ENCODE peak calls at places on chromosomes 3 and 15, in four cellular contexts. One of them, this sample, is unnamed.

GRCh38 chr3:8371085-8371551 is 130.5 kb upstream of the LMCD1 start:
- DNase-seq in GM12878: no peak
- DNase-seq in GM12891: no peak
- DNase-seq in K562: no peak
- DNase-seq in this sample: no peak

GRCh38 chr3:194322701-194323174 is 28.4 kb downstream of the CPN2 start:
- DNase-seq in K562: peak
- DNase-seq in GM12891: no peak
- DNase-seq in GM12878: no peak
- DNase-seq in this sample: no peak

GRCh38 chr3:52310861-52311566 is 5.1 kb upstream of the DNAH1 start:
- DNase-seq in GM12878: peak
- DNase-seq in K562: no peak
- DNase-seq in GM12891: peak
- DNase-seq in this sample: no peak

GRCh38 chr15:51093865-51094605 is 671 bp downstream of the TNFAIP8L3 start:
- DNase-seq in K562: no peak
- DNase-seq in GM12878: no peak
- DNase-seq in GM12891: peak
- DNase-seq in this sample: peak

GRCh38 chr3:64741344-64741743 is 53.5 kb upstream of the ADAMTS9 start:
- DNase-seq in GM12878: no peak
- DNase-seq in GM12891: no peak
- DNase-seq in K562: no peak
- DNase-seq in this sample: no peak

GRCh38 chr15:31230630-31231485 is 95.8 kb upstream of the KLF13 start:
- DNase-seq in K562: no peak
- DNase-seq in GM12878: peak
- DNase-seq in GM12891: peak
- DNase-seq in this sample: no peak

GRCh38 chr15:22226034-22226790 is 145.9 kb downstream of the OR4M2 start:
- DNase-seq in GM12891: no peak
- DNase-seq in GM12878: no peak
- DNase-seq in K562: no peak
- DNase-seq in this sample: no peak

GRCh38 chr3:16309558-16309957 is 44.5 kb downstream of the OXNAD1 start:
- DNase-seq in K562: peak
- DNase-seq in GM12891: peak
- DNase-seq in GM12878: peak
- DNase-seq in this sample: peak

GRCh38 chr3:152466784-152467183 is 198.1 kb downstream of the MBNL1 start:
- DNase-seq in GM12878: no peak
- DNase-seq in GM12891: no peak
- DNase-seq in K562: peak
- DNase-seq in this sample: peak

GRCh38 chr3:29759443-29760033 is 478.7 kb downstream of the RBMS3 start:
- DNase-seq in K562: no peak
- DNase-seq in GM12891: no peak
- DNase-seq in GM12878: no peak
- DNase-seq in this sample: no peak

GRCh38 chr3:190581041-190581501 is 67.2 kb downstream of the IL1RAP start:
- DNase-seq in GM12891: no peak
- DNase-seq in K562: no peak
- DNase-seq in GM12878: no peak
- DNase-seq in this sample: no peak

GRCh38 chr15:41429003-41429890 is 12.4 kb downstream of the RTF1 start:
- DNase-seq in GM12878: peak
- DNase-seq in GM12891: peak
- DNase-seq in K562: no peak
- DNase-seq in this sample: no peak

GRCh38 chr3:43144811-43145490 is 39.1 kb upstream of the POMGNT2 start:
- DNase-seq in GM12878: no peak
- DNase-seq in K562: no peak
- DNase-seq in GM12891: no peak
- DNase-seq in this sample: no peak

GRCh38 chr3:141262306-141262705 is 30.7 kb downstream of the PXYLP1 start:
- DNase-seq in GM12891: no peak
- DNase-seq in K562: no peak
- DNase-seq in GM12878: no peak
- DNase-seq in this sample: no peak

GRCh38 chr3:51684971-51685751 is 14.1 kb downstream of the TEX264 start:
- DNase-seq in GM12878: no peak
- DNase-seq in GM12891: no peak
- DNase-seq in K562: peak
- DNase-seq in this sample: no peak

GRCh38 chr3:54476876-54477275 is 354.5 kb downstream of the CACNA2D3 start:
- DNase-seq in GM12878: no peak
- DNase-seq in K562: no peak
- DNase-seq in GM12891: no peak
- DNase-seq in this sample: no peak

DNA sequence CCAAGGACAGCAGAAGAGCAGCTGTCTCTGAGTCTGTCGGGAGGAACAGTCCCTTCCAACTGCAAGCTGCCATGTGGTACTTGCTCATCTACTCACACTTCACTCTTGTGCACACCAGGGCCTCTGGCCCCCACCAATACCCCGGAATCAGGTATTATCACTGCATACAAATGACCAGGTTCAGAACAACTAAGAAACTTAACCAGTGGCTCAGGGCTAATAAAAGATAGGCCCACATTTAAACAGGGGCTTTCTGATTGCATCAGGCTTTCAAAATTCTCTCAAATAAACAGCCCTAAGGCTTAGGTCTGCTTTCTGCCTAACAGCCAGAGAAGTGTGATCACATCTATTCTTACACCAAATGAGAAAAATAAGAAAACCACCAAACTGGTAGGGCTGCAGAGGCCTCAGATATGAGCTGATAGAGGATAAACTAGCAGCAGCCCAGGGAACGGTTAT is 20.7 kb downstream of the CCDC12 start:
- DNase-seq in K562: no peak
- DNase-seq in GM12878: no peak
- DNase-seq in GM12891: no peak
- DNase-seq in this sample: no peak
- TF ChIP-seq SPI1 in K562: no peak
- TF ChIP-seq SPI1 in GM12878: no peak
- TF ChIP-seq SPI1 in GM12891: no peak
- TF ChIP-seq SPI1 in this sample: no peak

GRCh38 chr3:134309987-134310700 is 59.5 kb upstream of the RYK start:
- DNase-seq in GM12891: no peak
- DNase-seq in GM12878: no peak
- DNase-seq in K562: no peak
- DNase-seq in this sample: no peak
- TF ChIP-seq POLR2AphosphoS5 in GM12891: no peak
- TF ChIP-seq POLR2AphosphoS5 in GM12878: no peak
- TF ChIP-seq POLR2AphosphoS5 in K562: no peak
- TF ChIP-seq POLR2AphosphoS5 in this sample: no peak

GRCh38 chr3:50623840-50624474 is 7.0 kb downstream of the MAPKAPK3 start:
- DNase-seq in GM12878: no peak
- DNase-seq in K562: no peak
- DNase-seq in GM12891: no peak
- DNase-seq in this sample: no peak
- TF ChIP-seq SPI1 in GM12878: no peak
- TF ChIP-seq SPI1 in K562: no peak
- TF ChIP-seq SPI1 in GM12891: no peak
- TF ChIP-seq SPI1 in this sample: no peak

GRCh38 chr3:129561619-129562248 is 18.8 kb downstream of the H1-8 start:
- DNase-seq in K562: no peak
- DNase-seq in GM12878: no peak
- DNase-seq in GM12891: no peak
- DNase-seq in this sample: no peak

GRCh38 chr3:129560269-129560787 is 17.4 kb downstream of the H1-8 start:
- DNase-seq in GM12891: no peak
- DNase-seq in K562: peak
- DNase-seq in GM12878: no peak
- DNase-seq in this sample: no peak

GRCh38 chr3:129559565-129560079 is 16.6 kb downstream of the H1-8 start:
- DNase-seq in GM12878: no peak
- DNase-seq in GM12891: no peak
- DNase-seq in K562: no peak
- DNase-seq in this sample: no peak

GRCh38 chr3:129562803-129563202 is 19.8 kb downstream of the H1-8 start:
- DNase-seq in K562: no peak
- DNase-seq in GM12878: no peak
- DNase-seq in GM12891: no peak
- DNase-seq in this sample: no peak

DNA sequence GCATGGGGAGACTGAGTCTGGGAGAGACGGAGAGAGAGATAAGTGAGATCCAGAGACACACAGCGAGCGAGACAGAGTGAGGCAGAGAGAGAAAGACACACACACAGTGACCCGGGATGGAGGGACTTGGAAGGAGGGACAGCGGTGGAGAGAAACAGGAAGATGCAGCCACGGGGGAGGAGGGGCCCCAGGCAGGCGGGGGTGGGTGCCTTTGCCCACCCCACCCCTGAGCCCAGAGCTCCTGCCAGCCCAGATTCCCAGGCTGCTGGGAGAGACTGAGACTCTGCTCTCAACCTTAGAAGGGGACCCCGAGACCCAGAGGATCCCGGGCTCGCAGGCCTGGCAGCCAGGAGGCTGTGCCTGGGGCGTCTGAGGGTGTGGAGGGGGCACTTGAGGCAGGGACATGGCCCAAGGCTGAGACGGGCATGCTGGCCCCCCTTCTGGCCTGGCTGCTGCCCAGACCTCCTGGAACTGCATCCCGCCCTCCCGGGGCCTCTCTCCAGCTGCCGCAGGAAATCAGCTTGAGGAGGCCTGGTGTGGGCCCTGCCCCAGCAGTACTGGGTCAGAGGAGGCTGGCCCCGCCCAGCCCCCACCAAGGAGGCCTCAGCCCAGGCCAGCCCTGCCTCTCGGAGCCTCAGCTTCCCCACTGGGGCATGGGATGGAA is 18.1 kb downstream of the H1-8 start:
- DNase-seq in GM12878: no peak
- DNase-seq in GM12891: no peak
- DNase-seq in K562: no peak
- DNase-seq in this sample: no peak
- TF ChIP-seq POLR2AphosphoS5 in GM12878: no peak
- TF ChIP-seq POLR2AphosphoS5 in GM12891: no peak
- TF ChIP-seq POLR2AphosphoS5 in K562: no peak
- TF ChIP-seq POLR2AphosphoS5 in this sample: no peak

DNA sequence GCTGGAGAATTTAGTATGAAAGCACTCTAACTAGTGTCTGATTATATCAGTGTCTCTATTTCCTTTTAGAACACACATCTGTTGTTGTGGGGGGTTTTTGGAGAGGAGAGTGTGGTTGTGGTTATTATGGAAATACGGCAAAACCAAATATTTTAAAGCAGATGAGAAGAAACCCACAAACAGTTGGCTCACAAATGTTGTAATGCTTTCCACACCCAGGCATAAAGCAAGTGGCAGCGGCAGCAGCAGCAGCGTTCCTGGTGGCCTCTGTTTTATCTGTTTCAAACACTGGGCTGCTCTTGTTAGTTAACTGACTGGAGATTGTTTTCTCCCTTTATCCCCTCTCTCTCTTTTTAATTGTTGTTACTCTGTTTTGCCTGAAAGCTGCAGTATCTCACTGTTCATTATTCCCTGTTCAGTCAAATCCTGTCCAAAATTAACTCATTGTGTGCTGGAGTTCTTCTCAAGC is 1045.5 kb upstream of the NR2F2 start:
- DNase-seq in GM12891: no peak
- DNase-seq in GM12878: no peak
- DNase-seq in K562: no peak
- DNase-seq in this sample: peak
- TF ChIP-seq SPI1 in GM12891: no peak
- TF ChIP-seq SPI1 in GM12878: no peak
- TF ChIP-seq SPI1 in K562: no peak
- TF ChIP-seq SPI1 in this sample: no peak

DNA sequence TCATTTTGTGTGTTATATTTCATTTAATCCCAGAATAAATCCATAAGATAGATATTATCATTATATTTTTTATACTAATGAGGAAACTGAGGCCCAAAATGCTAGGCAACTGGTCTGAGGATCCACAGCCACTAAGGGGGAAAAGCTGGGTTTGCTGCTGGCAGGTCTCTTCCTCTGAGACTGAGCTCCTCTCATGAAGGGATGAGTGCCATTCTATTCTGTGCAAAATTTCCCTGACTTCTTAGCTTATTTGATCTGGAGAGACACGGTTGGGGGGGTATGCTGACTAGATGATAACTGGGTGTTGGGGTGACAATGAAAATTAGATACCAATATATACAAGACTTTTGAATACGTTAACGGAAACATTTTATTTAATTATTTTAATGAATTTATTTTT is 1.9 kb downstream of the GCSAM start:
- DNase-seq in GM12891: no peak
- DNase-seq in K562: no peak
- DNase-seq in GM12878: no peak
- DNase-seq in this sample: no peak
- TF ChIP-seq POLR2AphosphoS5 in GM12891: no peak
- TF ChIP-seq POLR2AphosphoS5 in K562: no peak
- TF ChIP-seq POLR2AphosphoS5 in GM12878: peak
- TF ChIP-seq POLR2AphosphoS5 in this sample: no peak

DNA sequence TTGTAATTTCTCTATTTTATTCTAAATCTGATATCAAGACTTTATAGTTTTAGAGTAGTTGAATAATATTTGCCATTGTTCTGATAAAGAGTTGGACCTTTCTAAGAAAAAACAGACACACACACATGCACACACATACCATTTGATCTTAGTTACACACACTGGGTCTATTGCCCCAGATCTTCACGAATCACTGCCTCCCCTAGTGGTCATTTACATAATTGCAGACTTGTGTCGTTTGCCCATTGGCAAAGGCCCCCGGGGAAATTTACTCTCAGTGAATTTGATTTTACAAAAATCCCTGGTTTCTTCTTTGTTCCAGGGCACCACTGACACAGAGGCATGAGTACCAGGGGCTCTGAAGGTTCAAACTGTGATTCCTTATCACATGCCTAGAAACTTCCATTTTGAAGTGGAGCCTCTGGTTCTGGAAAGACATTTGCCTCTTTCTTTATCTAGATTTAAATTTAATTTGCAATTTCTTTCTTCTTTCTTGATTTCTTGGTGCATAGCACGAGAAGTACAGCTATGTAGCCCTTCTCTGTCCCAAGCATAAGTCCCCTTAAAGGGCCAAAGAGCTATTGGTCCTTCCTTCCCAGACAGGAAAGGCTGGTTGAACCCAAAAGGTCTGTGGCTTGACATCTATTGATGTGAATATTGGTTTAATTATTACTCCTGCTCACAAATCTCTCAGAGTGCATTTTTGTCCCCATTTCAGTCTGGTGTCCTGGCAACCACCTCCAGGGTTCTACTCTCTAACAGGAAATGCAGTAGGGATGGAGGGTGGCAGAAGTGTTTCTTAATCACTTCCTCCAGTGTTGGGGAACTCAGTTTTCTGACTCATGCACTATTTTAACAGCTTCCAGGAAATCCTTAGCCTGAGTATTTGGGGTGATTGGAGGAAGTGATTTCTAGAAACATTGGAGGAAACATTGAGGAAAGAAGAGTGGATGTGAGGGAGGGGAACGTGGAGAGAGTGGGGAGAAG is 32.4 kb upstream of the SLC6A11 start:
- DNase-seq in K562: peak
- DNase-seq in GM12891: no peak
- DNase-seq in GM12878: no peak
- DNase-seq in this sample: no peak
- TF ChIP-seq SPI1 in K562: no peak
- TF ChIP-seq SPI1 in GM12891: no peak
- TF ChIP-seq SPI1 in GM12878: no peak
- TF ChIP-seq SPI1 in this sample: peak

GRCh38 chr15:98899266-98900021 is 108.1 kb downstream of the PGPEP1L start:
- DNase-seq in GM12878: no peak
- DNase-seq in GM12891: no peak
- DNase-seq in K562: no peak
- DNase-seq in this sample: peak
- TF ChIP-seq POLR2AphosphoS5 in GM12878: no peak
- TF ChIP-seq POLR2AphosphoS5 in GM12891: no peak
- TF ChIP-seq POLR2AphosphoS5 in K562: no peak
- TF ChIP-seq POLR2AphosphoS5 in this sample: peak

GRCh38 chr15:71189723-71190122 is 74.5 kb downstream of the THSD4 start:
- DNase-seq in K562: no peak
- DNase-seq in GM12878: no peak
- DNase-seq in GM12891: no peak
- DNase-seq in this sample: no peak
- TF ChIP-seq SPI1 in K562: no peak
- TF ChIP-seq SPI1 in GM12878: no peak
- TF ChIP-seq SPI1 in GM12891: no peak
- TF ChIP-seq SPI1 in this sample: no peak